ENCODE peak calls at places on chromosomes 4 and X, in five cellular contexts. X is H4, P is dermis microvascular lymphatic vessel endothelial cell, F is brain microvascular endothelial cell, S is AG10803. O is an unnamed sample.

GRCh38 chr4:124111922-124112321 is 600.6 kb downstream of the ANKRD50 start:
- DNase-seq in X (peak), P (peak), F (peak), S (peak), O (peak)

GRCh38 chrX:153857348-153857903 is 27.1 kb upstream of the PDZD4 start:
- DNase-seq in X (no peak), P (no peak), F (no peak), S (no peak), O (no peak)

GRCh38 chr4:25457053-25457715 is 80.1 kb downstream of the ANAPC4 start:
- DNase-seq in X (no peak), P (peak), F (no peak), S (peak), O (no peak)

GRCh38 chrX:138031715-138032114 is 465.8 kb downstream of the ZIC3 start:
- DNase-seq in X (no peak), P (no peak), F (no peak), S (no peak), O (no peak)

GRCh38 chr4:184409911-184410692 is 64.2 kb downstream of the IRF2 start:
- DNase-seq in X (no peak), P (no peak), F (no peak), S (no peak), O (no peak)

GRCh38 chr4:145956288-145956890 is 17.8 kb upstream of the ZNF827 start:
- DNase-seq in X (peak), P (no peak), F (peak), S (peak), O (peak)

GRCh38 chr4:141131738-141132688 is 1.3 kb downstream of the RNF150 start:
- DNase-seq in X (no peak), P (no peak), F (peak), S (no peak), O (no peak)

GRCh38 chr4:26613242-26613641 is 29.4 kb downstream of the TBC1D19 start:
- DNase-seq in X (no peak), P (no peak), F (no peak), S (no peak), O (no peak)

GRCh38 chrX:49199315-49199595 is 738 bp downstream of the SYP start:
- DNase-seq in X (no peak), P (no peak), F (no peak), S (no peak), O (no peak)

GRCh38 chr4:1592179-1593037 is 91.7 kb downstream of the FAM53A start:
- DNase-seq in X (no peak), P (no peak), F (no peak), S (no peak), O (peak)

GRCh38 chr4:48162162-48162561 is 28.1 kb upstream of the TXK start:
- DNase-seq in X (no peak), P (no peak), F (peak), S (no peak), O (no peak)

GRCh38 chrX:37690123-37690522 is 4.5 kb downstream of the XK start:
- DNase-seq in X (no peak), P (no peak), F (no peak), S (no peak), O (peak)